ENCODE peak calls at places on chromosomes 5 and 9, in six cellular contexts. One of them, this sample, is unnamed.

GRCh38 chr5:55540525-55540924 is 5.8 kb upstream of the PLPP1 start:
- DNase-seq in breast epithelium: no peak
- DNase-seq in lower leg skin: no peak
- DNase-seq in GM12878: no peak
- DNase-seq in testis: no peak
- DNase-seq in transverse colon: no peak
- DNase-seq in this sample: no peak

GRCh38 chr9:123584202-123585176 is 228.5 kb downstream of the CRB2 start:
- DNase-seq in breast epithelium: no peak
- DNase-seq in lower leg skin: no peak
- DNase-seq in GM12878: no peak
- DNase-seq in testis: no peak
- DNase-seq in transverse colon: no peak
- DNase-seq in this sample: no peak

GRCh38 chr5:87074934-87075541 is 192.6 kb upstream of the RASA1 start:
- DNase-seq in breast epithelium: no peak
- DNase-seq in lower leg skin: no peak
- DNase-seq in GM12878: peak; percentile 89
- DNase-seq in testis: no peak
- DNase-seq in transverse colon: peak; percentile 40
- DNase-seq in this sample: no peak

GRCh38 chr5:77882670-77883257 is 106.6 kb upstream of the TBCA start:
- DNase-seq in breast epithelium: no peak
- DNase-seq in lower leg skin: no peak
- DNase-seq in GM12878: no peak
- DNase-seq in testis: no peak
- DNase-seq in transverse colon: no peak
- DNase-seq in this sample: peak; percentile 65

GRCh38 chr5:139147743-139148079 is 50.5 kb downstream of the SIL1 start:
- DNase-seq in breast epithelium: peak; percentile 86
- DNase-seq in lower leg skin: peak; percentile 88
- DNase-seq in GM12878: no peak
- DNase-seq in testis: peak; percentile 58
- DNase-seq in transverse colon: peak; percentile 71
- DNase-seq in this sample: no peak

GRCh38 chr5:2651116-2651515 is 100.4 kb downstream of the IRX2 start:
- DNase-seq in breast epithelium: no peak
- DNase-seq in lower leg skin: no peak
- DNase-seq in GM12878: no peak
- DNase-seq in testis: no peak
- DNase-seq in transverse colon: no peak
- DNase-seq in this sample: no peak

GRCh38 chr5:35803221-35803651 is 53.5 kb upstream of the IL7R start:
- DNase-seq in breast epithelium: no peak
- DNase-seq in lower leg skin: no peak
- DNase-seq in GM12878: no peak
- DNase-seq in testis: peak; percentile 79
- DNase-seq in transverse colon: no peak
- DNase-seq in this sample: no peak

GRCh38 chr5:71899865-71900342 is 180.8 kb downstream of the CARTPT start:
- DNase-seq in breast epithelium: no peak
- DNase-seq in lower leg skin: no peak
- DNase-seq in GM12878: no peak
- DNase-seq in testis: no peak
- DNase-seq in transverse colon: no peak
- DNase-seq in this sample: no peak

GRCh38 chr5:179865471-179866240 is 7.0 kb upstream of the MRNIP start:
- DNase-seq in breast epithelium: no peak
- DNase-seq in lower leg skin: no peak
- DNase-seq in GM12878: no peak
- DNase-seq in testis: no peak
- DNase-seq in transverse colon: no peak
- DNase-seq in this sample: no peak

GRCh38 chr5:81315336-81315735 is 13.9 kb downstream of the ZCCHC9 start:
- DNase-seq in breast epithelium: no peak
- DNase-seq in lower leg skin: no peak
- DNase-seq in GM12878: no peak
- DNase-seq in testis: no peak
- DNase-seq in transverse colon: no peak
- DNase-seq in this sample: no peak

GRCh38 chr5:165914462-165914861 is 2377.0 kb upstream of the WWC1 start:
- DNase-seq in breast epithelium: no peak
- DNase-seq in lower leg skin: no peak
- DNase-seq in GM12878: no peak
- DNase-seq in testis: no peak
- DNase-seq in transverse colon: no peak
- DNase-seq in this sample: no peak

GRCh38 chr5:143262393-143263174 is 140.9 kb downstream of the NR3C1 start:
- DNase-seq in breast epithelium: no peak
- DNase-seq in lower leg skin: no peak
- DNase-seq in GM12878: peak; percentile 48
- DNase-seq in testis: no peak
- DNase-seq in transverse colon: no peak
- DNase-seq in this sample: no peak

GRCh38 chr9:28971881-28972280 is 1398.6 kb upstream of the C9orf72 start:
- DNase-seq in breast epithelium: no peak
- DNase-seq in lower leg skin: no peak
- DNase-seq in GM12878: no peak
- DNase-seq in testis: no peak
- DNase-seq in transverse colon: no peak
- DNase-seq in this sample: no peak

GRCh38 chr5:9454491-9454890 is 91.4 kb downstream of the SEMA5A start:
- DNase-seq in breast epithelium: no peak
- DNase-seq in lower leg skin: no peak
- DNase-seq in GM12878: no peak
- DNase-seq in testis: no peak
- DNase-seq in transverse colon: no peak
- DNase-seq in this sample: no peak

GRCh38 chr5:158754018-158754514 is 345.6 kb downstream of the EBF1 start:
- DNase-seq in breast epithelium: no peak
- DNase-seq in lower leg skin: no peak
- DNase-seq in GM12878: no peak
- DNase-seq in testis: no peak
- DNase-seq in transverse colon: no peak
- DNase-seq in this sample: no peak

DNA sequence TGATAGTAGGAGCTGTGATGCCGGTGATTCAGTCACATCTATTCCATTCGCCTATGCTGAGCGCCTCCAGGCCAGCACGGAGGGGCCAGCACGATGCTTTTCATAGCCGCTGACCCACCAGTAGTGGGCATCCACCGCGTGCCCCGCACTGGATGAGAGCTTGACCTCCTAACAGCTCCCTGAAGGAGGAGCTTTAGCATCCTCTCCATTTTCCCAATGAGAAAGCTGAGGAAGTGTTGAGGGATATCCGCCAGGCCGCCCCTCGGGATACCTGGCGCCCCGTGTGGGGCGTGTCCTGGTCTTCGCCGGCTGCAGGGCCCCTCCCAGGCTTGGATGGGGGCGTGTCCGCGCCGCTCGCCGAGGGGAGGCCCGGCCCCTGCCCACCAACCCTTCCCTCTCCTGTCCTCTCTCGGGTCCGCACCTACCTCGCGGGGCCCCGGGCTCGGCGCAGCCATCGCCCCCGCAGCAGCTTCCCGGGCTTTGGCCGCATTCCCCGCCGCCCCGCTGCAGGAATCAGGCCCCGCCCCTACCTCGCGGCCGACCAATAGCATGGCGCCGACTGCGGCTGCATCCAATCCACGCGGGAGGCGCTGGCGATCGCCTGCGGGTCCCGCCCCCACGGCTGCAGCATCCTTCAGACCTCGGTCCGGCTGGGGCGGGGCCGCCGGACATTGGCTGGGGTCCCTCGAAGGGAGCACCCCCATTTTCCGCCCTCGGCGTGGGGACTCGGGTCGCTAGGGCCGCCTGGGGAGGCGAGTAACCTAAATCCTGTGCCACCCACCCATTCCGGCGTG is at the start of gene PIP5KL1:
- DNase-seq in breast epithelium: peak; percentile 65
- DNase-seq in lower leg skin: peak; percentile 95
- DNase-seq in GM12878: no peak
- DNase-seq in testis: peak; percentile 88
- DNase-seq in transverse colon: peak; percentile 79
- DNase-seq in this sample: peak; percentile 77
- TF ChIP-seq POLR2A in breast epithelium: no peak
- TF ChIP-seq POLR2A in lower leg skin: no peak
- TF ChIP-seq POLR2A in GM12878: peak; percentile 51
- TF ChIP-seq POLR2A in testis: no peak
- TF ChIP-seq POLR2A in transverse colon: no peak
- TF ChIP-seq POLR2A in this sample: no peak

DNA sequence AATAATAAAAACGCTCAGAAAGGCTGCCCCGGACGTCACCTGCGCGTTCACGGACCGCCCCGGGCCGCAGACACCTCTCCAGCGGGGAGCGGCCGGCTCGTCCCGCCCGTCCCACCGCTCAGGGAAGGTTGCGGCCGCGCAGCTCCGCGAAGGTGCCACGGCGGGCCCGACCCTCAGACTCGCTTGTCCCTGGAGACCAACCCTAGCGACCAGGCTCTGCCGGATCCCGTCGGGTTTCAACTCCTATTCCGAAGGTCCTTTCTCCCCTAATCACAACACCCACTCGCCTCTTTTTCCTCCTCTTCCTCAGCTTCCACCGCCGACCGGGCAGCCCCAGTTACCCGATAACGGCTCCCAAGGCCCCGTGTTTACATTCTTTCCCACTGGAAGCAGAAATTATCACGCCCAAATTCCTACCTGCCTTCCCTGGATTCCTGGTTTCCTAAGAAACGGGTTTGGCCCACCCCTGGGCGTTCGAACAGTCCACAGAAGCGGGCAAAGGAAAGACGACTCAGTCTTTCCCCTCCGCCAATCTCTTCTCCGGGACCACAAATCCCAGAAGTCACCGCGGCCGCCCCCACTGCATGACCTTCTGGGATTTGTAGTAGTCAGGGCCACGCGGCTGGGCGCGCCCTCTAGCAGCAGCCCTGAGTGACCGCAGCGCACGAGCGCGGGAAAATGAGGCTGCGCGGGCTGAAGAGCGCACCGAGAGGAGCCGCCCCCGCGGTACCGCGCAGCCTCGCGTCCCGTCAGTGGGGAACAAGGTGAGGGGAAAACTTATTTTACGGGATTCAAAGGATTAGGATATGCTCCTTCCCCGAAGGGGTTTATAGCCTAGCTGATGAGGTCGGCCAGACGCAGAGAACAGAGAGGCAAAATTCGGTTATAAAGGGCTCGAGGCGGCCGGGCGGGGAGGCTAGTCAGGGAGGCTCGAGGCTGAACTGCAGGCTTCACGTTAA is at the start of gene TTC33:
- DNase-seq in breast epithelium: peak; percentile 93
- DNase-seq in lower leg skin: peak; percentile 99
- DNase-seq in GM12878: peak; percentile 61
- DNase-seq in testis: peak; percentile 99
- DNase-seq in transverse colon: peak; percentile 96
- DNase-seq in this sample: peak; percentile 96
- TF ChIP-seq POLR2A in breast epithelium: peak; percentile 43
- TF ChIP-seq POLR2A in lower leg skin: no peak
- TF ChIP-seq POLR2A in GM12878: no peak
- TF ChIP-seq POLR2A in testis: no peak
- TF ChIP-seq POLR2A in transverse colon: peak; percentile 63
- TF ChIP-seq POLR2A in this sample: peak; percentile 32

GRCh38 chr5:150481972-150482406 is 25.9 kb upstream of the NDST1 start:
- DNase-seq in breast epithelium: no peak
- DNase-seq in lower leg skin: no peak
- DNase-seq in GM12878: no peak
- DNase-seq in testis: no peak
- DNase-seq in transverse colon: no peak
- DNase-seq in this sample: peak; percentile 26

GRCh38 chr5:150479416-150479815 is 28.5 kb upstream of the NDST1 start:
- DNase-seq in breast epithelium: no peak
- DNase-seq in lower leg skin: no peak
- DNase-seq in GM12878: no peak
- DNase-seq in testis: no peak
- DNase-seq in transverse colon: no peak
- DNase-seq in this sample: no peak

GRCh38 chr5:150484964-150485769 is 22.8 kb upstream of the NDST1 start:
- DNase-seq in breast epithelium: no peak
- DNase-seq in lower leg skin: no peak
- DNase-seq in GM12878: no peak
- DNase-seq in testis: no peak
- DNase-seq in transverse colon: no peak
- DNase-seq in this sample: no peak

GRCh38 chr5:150485770-150486401 is 22.0 kb upstream of the NDST1 start:
- DNase-seq in breast epithelium: no peak
- DNase-seq in lower leg skin: peak; percentile 94
- DNase-seq in GM12878: no peak
- DNase-seq in testis: peak; percentile 78
- DNase-seq in transverse colon: peak; percentile 63
- DNase-seq in this sample: peak; percentile 52

DNA sequence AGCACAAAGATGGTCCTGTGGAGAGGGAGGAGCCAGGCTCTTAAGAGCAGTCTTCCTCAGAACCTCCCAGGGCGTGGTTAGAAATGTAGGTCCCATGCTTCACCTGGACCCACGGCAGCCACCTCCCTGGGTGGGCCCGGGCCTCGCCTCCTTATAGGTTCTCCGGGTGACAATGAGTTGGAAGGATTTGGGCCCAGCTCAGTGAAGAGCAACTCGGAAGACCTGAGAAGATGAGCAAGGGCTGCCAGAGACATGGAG is 26.3 kb upstream of the NDST1 start:
- DNase-seq in breast epithelium: no peak
- DNase-seq in lower leg skin: no peak
- DNase-seq in GM12878: no peak
- DNase-seq in testis: no peak
- DNase-seq in transverse colon: no peak
- DNase-seq in this sample: no peak
- TF ChIP-seq POLR2A in breast epithelium: no peak
- TF ChIP-seq POLR2A in lower leg skin: no peak
- TF ChIP-seq POLR2A in GM12878: no peak
- TF ChIP-seq POLR2A in testis: no peak
- TF ChIP-seq POLR2A in transverse colon: no peak
- TF ChIP-seq POLR2A in this sample: no peak

GRCh38 chr5:25614466-25614865 is 969.7 kb upstream of the CDH10 start:
- DNase-seq in breast epithelium: no peak
- DNase-seq in lower leg skin: no peak
- DNase-seq in GM12878: no peak
- DNase-seq in testis: no peak
- DNase-seq in transverse colon: no peak
- DNase-seq in this sample: no peak
- TF ChIP-seq POLR2A in breast epithelium: no peak
- TF ChIP-seq POLR2A in lower leg skin: no peak
- TF ChIP-seq POLR2A in GM12878: no peak
- TF ChIP-seq POLR2A in testis: no peak
- TF ChIP-seq POLR2A in transverse colon: no peak
- TF ChIP-seq POLR2A in this sample: no peak

This sample was measured in erythroblast.